ENCODE peak calls at places on chromosome 20, in six cellular contexts. One of them, this sample, is unnamed.

GRCh38 chr20:43949741-43950618 is 35.3 kb downstream of the TOX2 start:
- DNase-seq in gastrocnemius medialis: no peak
- DNase-seq in stimulated activated effector memory CD8-positive, alpha-beta T cell treated with anti-CD3 and anti-CD28 coated beads, Interleukin-12 subunit alpha, Interleukin-12 subunit beta, amount 100 ng/mL, for 72 hours: peak; percentile 86
- DNase-seq in GDM1: peak; percentile 90
- DNase-seq in stimulated activated CD4-positive, alpha-beta T cell treated with anti-CD3 and anti-CD28 coated beads, TNF-alpha, amount 100 ng/mL, for 4 hours: peak; percentile 45
- DNase-seq in NCI-H524 treated with DMSO at 0.1 percent for 48 hours: no peak
- DNase-seq in this sample: peak; percentile 70

GRCh38 chr20:11924923-11925322 is 7.2 kb downstream of the BTBD3 start:
- DNase-seq in GDM1: no peak
- DNase-seq in stimulated activated effector memory CD8-positive, alpha-beta T cell treated with anti-CD3 and anti-CD28 coated beads, Interleukin-12 subunit alpha, Interleukin-12 subunit beta, amount 100 ng/mL, for 72 hours: no peak
- DNase-seq in gastrocnemius medialis: no peak
- DNase-seq in NCI-H524 treated with DMSO at 0.1 percent for 48 hours: no peak
- DNase-seq in stimulated activated CD4-positive, alpha-beta T cell treated with anti-CD3 and anti-CD28 coated beads, TNF-alpha, amount 100 ng/mL, for 4 hours: no peak
- DNase-seq in this sample: no peak

GRCh38 chr20:20441259-20441658 is 73.4 kb downstream of the INSM1 start:
- DNase-seq in stimulated activated CD4-positive, alpha-beta T cell treated with anti-CD3 and anti-CD28 coated beads, TNF-alpha, amount 100 ng/mL, for 4 hours: no peak
- DNase-seq in stimulated activated effector memory CD8-positive, alpha-beta T cell treated with anti-CD3 and anti-CD28 coated beads, Interleukin-12 subunit alpha, Interleukin-12 subunit beta, amount 100 ng/mL, for 72 hours: no peak
- DNase-seq in gastrocnemius medialis: no peak
- DNase-seq in GDM1: no peak
- DNase-seq in NCI-H524 treated with DMSO at 0.1 percent for 48 hours: no peak
- DNase-seq in this sample: no peak

GRCh38 chr20:31605902-31606677 is 1.0 kb downstream of the ID1 start:
- DNase-seq in gastrocnemius medialis: no peak
- DNase-seq in GDM1: no peak
- DNase-seq in stimulated activated CD4-positive, alpha-beta T cell treated with anti-CD3 and anti-CD28 coated beads, TNF-alpha, amount 100 ng/mL, for 4 hours: no peak
- DNase-seq in stimulated activated effector memory CD8-positive, alpha-beta T cell treated with anti-CD3 and anti-CD28 coated beads, Interleukin-12 subunit alpha, Interleukin-12 subunit beta, amount 100 ng/mL, for 72 hours: peak; percentile 63
- DNase-seq in NCI-H524 treated with DMSO at 0.1 percent for 48 hours: no peak
- DNase-seq in this sample: peak; percentile 52

GRCh38 chr20:17835240-17835940 is 133.2 kb downstream of the SNX5 start:
- DNase-seq in gastrocnemius medialis: no peak
- DNase-seq in NCI-H524 treated with DMSO at 0.1 percent for 48 hours: no peak
- DNase-seq in stimulated activated CD4-positive, alpha-beta T cell treated with anti-CD3 and anti-CD28 coated beads, TNF-alpha, amount 100 ng/mL, for 4 hours: no peak
- DNase-seq in stimulated activated effector memory CD8-positive, alpha-beta T cell treated with anti-CD3 and anti-CD28 coated beads, Interleukin-12 subunit alpha, Interleukin-12 subunit beta, amount 100 ng/mL, for 72 hours: no peak
- DNase-seq in GDM1: no peak
- DNase-seq in this sample: no peak

GRCh38 chr20:20664795-20665194 is 47.6 kb downstream of the RALGAPA2 start:
- DNase-seq in NCI-H524 treated with DMSO at 0.1 percent for 48 hours: no peak
- DNase-seq in GDM1: peak; percentile 8
- DNase-seq in stimulated activated CD4-positive, alpha-beta T cell treated with anti-CD3 and anti-CD28 coated beads, TNF-alpha, amount 100 ng/mL, for 4 hours: no peak
- DNase-seq in stimulated activated effector memory CD8-positive, alpha-beta T cell treated with anti-CD3 and anti-CD28 coated beads, Interleukin-12 subunit alpha, Interleukin-12 subunit beta, amount 100 ng/mL, for 72 hours: no peak
- DNase-seq in gastrocnemius medialis: no peak
- DNase-seq in this sample: peak; percentile 33

GRCh38 chr20:34334654-34335407 is 28.2 kb upstream of the ITCH start:
- DNase-seq in gastrocnemius medialis: no peak
- DNase-seq in GDM1: no peak
- DNase-seq in stimulated activated CD4-positive, alpha-beta T cell treated with anti-CD3 and anti-CD28 coated beads, TNF-alpha, amount 100 ng/mL, for 4 hours: no peak
- DNase-seq in stimulated activated effector memory CD8-positive, alpha-beta T cell treated with anti-CD3 and anti-CD28 coated beads, Interleukin-12 subunit alpha, Interleukin-12 subunit beta, amount 100 ng/mL, for 72 hours: no peak
- DNase-seq in NCI-H524 treated with DMSO at 0.1 percent for 48 hours: no peak
- DNase-seq in this sample: no peak

GRCh38 chr20:63497946-63498935 is 642 bp downstream of the EEF1A2 start:
- DNase-seq in GDM1: no peak
- DNase-seq in gastrocnemius medialis: peak; percentile 89
- DNase-seq in NCI-H524 treated with DMSO at 0.1 percent for 48 hours: no peak
- DNase-seq in stimulated activated CD4-positive, alpha-beta T cell treated with anti-CD3 and anti-CD28 coated beads, TNF-alpha, amount 100 ng/mL, for 4 hours: no peak
- DNase-seq in stimulated activated effector memory CD8-positive, alpha-beta T cell treated with anti-CD3 and anti-CD28 coated beads, Interleukin-12 subunit alpha, Interleukin-12 subunit beta, amount 100 ng/mL, for 72 hours: no peak
- DNase-seq in this sample: peak; percentile 90

GRCh38 chr20:47544852-47545251 is 43.2 kb downstream of the NCOA3 start:
- DNase-seq in GDM1: no peak
- DNase-seq in NCI-H524 treated with DMSO at 0.1 percent for 48 hours: no peak
- DNase-seq in stimulated activated effector memory CD8-positive, alpha-beta T cell treated with anti-CD3 and anti-CD28 coated beads, Interleukin-12 subunit alpha, Interleukin-12 subunit beta, amount 100 ng/mL, for 72 hours: no peak
- DNase-seq in stimulated activated CD4-positive, alpha-beta T cell treated with anti-CD3 and anti-CD28 coated beads, TNF-alpha, amount 100 ng/mL, for 4 hours: no peak
- DNase-seq in gastrocnemius medialis: no peak
- DNase-seq in this sample: no peak

GRCh38 chr20:41573955-41574354 is 44.2 kb downstream of the CHD6 start:
- DNase-seq in stimulated activated effector memory CD8-positive, alpha-beta T cell treated with anti-CD3 and anti-CD28 coated beads, Interleukin-12 subunit alpha, Interleukin-12 subunit beta, amount 100 ng/mL, for 72 hours: no peak
- DNase-seq in GDM1: no peak
- DNase-seq in stimulated activated CD4-positive, alpha-beta T cell treated with anti-CD3 and anti-CD28 coated beads, TNF-alpha, amount 100 ng/mL, for 4 hours: no peak
- DNase-seq in gastrocnemius medialis: no peak
- DNase-seq in NCI-H524 treated with DMSO at 0.1 percent for 48 hours: no peak
- DNase-seq in this sample: no peak

GRCh38 chr20:35490736-35491181 is 35.4 kb downstream of the CEP250 start:
- DNase-seq in stimulated activated CD4-positive, alpha-beta T cell treated with anti-CD3 and anti-CD28 coated beads, TNF-alpha, amount 100 ng/mL, for 4 hours: peak; percentile 29
- DNase-seq in gastrocnemius medialis: no peak
- DNase-seq in stimulated activated effector memory CD8-positive, alpha-beta T cell treated with anti-CD3 and anti-CD28 coated beads, Interleukin-12 subunit alpha, Interleukin-12 subunit beta, amount 100 ng/mL, for 72 hours: peak; percentile 78
- DNase-seq in NCI-H524 treated with DMSO at 0.1 percent for 48 hours: no peak
- DNase-seq in GDM1: peak; percentile 77
- DNase-seq in this sample: no peak

GRCh38 chr20:4304601-4305000 is 289.2 kb upstream of the RNF24 start:
- DNase-seq in GDM1: no peak
- DNase-seq in stimulated activated CD4-positive, alpha-beta T cell treated with anti-CD3 and anti-CD28 coated beads, TNF-alpha, amount 100 ng/mL, for 4 hours: no peak
- DNase-seq in gastrocnemius medialis: no peak
- DNase-seq in NCI-H524 treated with DMSO at 0.1 percent for 48 hours: no peak
- DNase-seq in stimulated activated effector memory CD8-positive, alpha-beta T cell treated with anti-CD3 and anti-CD28 coated beads, Interleukin-12 subunit alpha, Interleukin-12 subunit beta, amount 100 ng/mL, for 72 hours: no peak
- DNase-seq in this sample: no peak

GRCh38 chr20:58457083-58457680 is 58.0 kb downstream of the APCDD1L start:
- DNase-seq in GDM1: no peak
- DNase-seq in gastrocnemius medialis: no peak
- DNase-seq in NCI-H524 treated with DMSO at 0.1 percent for 48 hours: no peak
- DNase-seq in stimulated activated effector memory CD8-positive, alpha-beta T cell treated with anti-CD3 and anti-CD28 coated beads, Interleukin-12 subunit alpha, Interleukin-12 subunit beta, amount 100 ng/mL, for 72 hours: no peak
- DNase-seq in stimulated activated CD4-positive, alpha-beta T cell treated with anti-CD3 and anti-CD28 coated beads, TNF-alpha, amount 100 ng/mL, for 4 hours: no peak
- DNase-seq in this sample: peak; percentile 64

GRCh38 chr20:7155282-7155681 is 387.8 kb downstream of the BMP2 start:
- DNase-seq in gastrocnemius medialis: no peak
- DNase-seq in GDM1: no peak
- DNase-seq in stimulated activated effector memory CD8-positive, alpha-beta T cell treated with anti-CD3 and anti-CD28 coated beads, Interleukin-12 subunit alpha, Interleukin-12 subunit beta, amount 100 ng/mL, for 72 hours: no peak
- DNase-seq in NCI-H524 treated with DMSO at 0.1 percent for 48 hours: no peak
- DNase-seq in stimulated activated CD4-positive, alpha-beta T cell treated with anti-CD3 and anti-CD28 coated beads, TNF-alpha, amount 100 ng/mL, for 4 hours: no peak
- DNase-seq in this sample: no peak

GRCh38 chr20:64057628-64058498 is 5.1 kb upstream of the TCEA2 start:
- DNase-seq in stimulated activated CD4-positive, alpha-beta T cell treated with anti-CD3 and anti-CD28 coated beads, TNF-alpha, amount 100 ng/mL, for 4 hours: peak; percentile 75
- DNase-seq in NCI-H524 treated with DMSO at 0.1 percent for 48 hours: peak; percentile 10
- DNase-seq in GDM1: peak; percentile 65
- DNase-seq in gastrocnemius medialis: peak; percentile 35
- DNase-seq in stimulated activated effector memory CD8-positive, alpha-beta T cell treated with anti-CD3 and anti-CD28 coated beads, Interleukin-12 subunit alpha, Interleukin-12 subunit beta, amount 100 ng/mL, for 72 hours: peak; percentile 92
- DNase-seq in this sample: peak; percentile 95

GRCh38 chr20:25669826-25670422 is 26.7 kb downstream of the ZNF337 start:
- DNase-seq in GDM1: no peak
- DNase-seq in stimulated activated effector memory CD8-positive, alpha-beta T cell treated with anti-CD3 and anti-CD28 coated beads, Interleukin-12 subunit alpha, Interleukin-12 subunit beta, amount 100 ng/mL, for 72 hours: no peak
- DNase-seq in gastrocnemius medialis: no peak
- DNase-seq in NCI-H524 treated with DMSO at 0.1 percent for 48 hours: no peak
- DNase-seq in stimulated activated CD4-positive, alpha-beta T cell treated with anti-CD3 and anti-CD28 coated beads, TNF-alpha, amount 100 ng/mL, for 4 hours: no peak
- DNase-seq in this sample: peak; percentile 30

GRCh38 chr20:8854566-8854965 is 214.3 kb upstream of the PLCB4 start:
- DNase-seq in stimulated activated CD4-positive, alpha-beta T cell treated with anti-CD3 and anti-CD28 coated beads, TNF-alpha, amount 100 ng/mL, for 4 hours: no peak
- DNase-seq in gastrocnemius medialis: peak; percentile 15
- DNase-seq in NCI-H524 treated with DMSO at 0.1 percent for 48 hours: no peak
- DNase-seq in stimulated activated effector memory CD8-positive, alpha-beta T cell treated with anti-CD3 and anti-CD28 coated beads, Interleukin-12 subunit alpha, Interleukin-12 subunit beta, amount 100 ng/mL, for 72 hours: no peak
- DNase-seq in GDM1: no peak
- DNase-seq in this sample: no peak

GRCh38 chr20:6075428-6076219 is 21.8 kb upstream of the LRRN4 start:
- DNase-seq in NCI-H524 treated with DMSO at 0.1 percent for 48 hours: no peak
- DNase-seq in gastrocnemius medialis: no peak
- DNase-seq in stimulated activated effector memory CD8-positive, alpha-beta T cell treated with anti-CD3 and anti-CD28 coated beads, Interleukin-12 subunit alpha, Interleukin-12 subunit beta, amount 100 ng/mL, for 72 hours: no peak
- DNase-seq in GDM1: peak; percentile 6
- DNase-seq in stimulated activated CD4-positive, alpha-beta T cell treated with anti-CD3 and anti-CD28 coated beads, TNF-alpha, amount 100 ng/mL, for 4 hours: no peak
- DNase-seq in this sample: no peak

GRCh38 chr20:23366384-23366783 is 4.4 kb downstream of the GZF1 start:
- DNase-seq in gastrocnemius medialis: no peak
- DNase-seq in stimulated activated effector memory CD8-positive, alpha-beta T cell treated with anti-CD3 and anti-CD28 coated beads, Interleukin-12 subunit alpha, Interleukin-12 subunit beta, amount 100 ng/mL, for 72 hours: no peak
- DNase-seq in GDM1: no peak
- DNase-seq in stimulated activated CD4-positive, alpha-beta T cell treated with anti-CD3 and anti-CD28 coated beads, TNF-alpha, amount 100 ng/mL, for 4 hours: no peak
- DNase-seq in NCI-H524 treated with DMSO at 0.1 percent for 48 hours: no peak
- DNase-seq in this sample: no peak

GRCh38 chr20:23024701-23025100 is 10.4 kb upstream of the SSTR4 start:
- DNase-seq in stimulated activated effector memory CD8-positive, alpha-beta T cell treated with anti-CD3 and anti-CD28 coated beads, Interleukin-12 subunit alpha, Interleukin-12 subunit beta, amount 100 ng/mL, for 72 hours: no peak
- DNase-seq in stimulated activated CD4-positive, alpha-beta T cell treated with anti-CD3 and anti-CD28 coated beads, TNF-alpha, amount 100 ng/mL, for 4 hours: no peak
- DNase-seq in NCI-H524 treated with DMSO at 0.1 percent for 48 hours: no peak
- DNase-seq in GDM1: no peak
- DNase-seq in gastrocnemius medialis: no peak
- DNase-seq in this sample: no peak

GRCh38 chr20:59817406-59817805 is 116.0 kb downstream of the SYCP2 start:
- DNase-seq in stimulated activated CD4-positive, alpha-beta T cell treated with anti-CD3 and anti-CD28 coated beads, TNF-alpha, amount 100 ng/mL, for 4 hours: no peak
- DNase-seq in stimulated activated effector memory CD8-positive, alpha-beta T cell treated with anti-CD3 and anti-CD28 coated beads, Interleukin-12 subunit alpha, Interleukin-12 subunit beta, amount 100 ng/mL, for 72 hours: peak; percentile 22
- DNase-seq in GDM1: no peak
- DNase-seq in gastrocnemius medialis: no peak
- DNase-seq in NCI-H524 treated with DMSO at 0.1 percent for 48 hours: no peak
- DNase-seq in this sample: peak; percentile 6

GRCh38 chr20:17633850-17634500 is 48.1 kb downstream of the RRBP1 start:
- DNase-seq in stimulated activated effector memory CD8-positive, alpha-beta T cell treated with anti-CD3 and anti-CD28 coated beads, Interleukin-12 subunit alpha, Interleukin-12 subunit beta, amount 100 ng/mL, for 72 hours: no peak
- DNase-seq in NCI-H524 treated with DMSO at 0.1 percent for 48 hours: no peak
- DNase-seq in stimulated activated CD4-positive, alpha-beta T cell treated with anti-CD3 and anti-CD28 coated beads, TNF-alpha, amount 100 ng/mL, for 4 hours: no peak
- DNase-seq in GDM1: no peak
- DNase-seq in gastrocnemius medialis: no peak
- DNase-seq in this sample: no peak

GRCh38 chr20:61785567-61785816 is 280.2 kb downstream of the TAF4 start:
- DNase-seq in GDM1: no peak
- DNase-seq in stimulated activated effector memory CD8-positive, alpha-beta T cell treated with anti-CD3 and anti-CD28 coated beads, Interleukin-12 subunit alpha, Interleukin-12 subunit beta, amount 100 ng/mL, for 72 hours: no peak
- DNase-seq in gastrocnemius medialis: no peak
- DNase-seq in stimulated activated CD4-positive, alpha-beta T cell treated with anti-CD3 and anti-CD28 coated beads, TNF-alpha, amount 100 ng/mL, for 4 hours: no peak
- DNase-seq in NCI-H524 treated with DMSO at 0.1 percent for 48 hours: no peak
- DNase-seq in this sample: no peak

GRCh38 chr20:62914970-62915457 is 11.3 kb downstream of the DIDO1 start:
- DNase-seq in GDM1: no peak
- DNase-seq in NCI-H524 treated with DMSO at 0.1 percent for 48 hours: no peak
- DNase-seq in stimulated activated CD4-positive, alpha-beta T cell treated with anti-CD3 and anti-CD28 coated beads, TNF-alpha, amount 100 ng/mL, for 4 hours: no peak
- DNase-seq in stimulated activated effector memory CD8-positive, alpha-beta T cell treated with anti-CD3 and anti-CD28 coated beads, Interleukin-12 subunit alpha, Interleukin-12 subunit beta, amount 100 ng/mL, for 72 hours: no peak
- DNase-seq in gastrocnemius medialis: no peak
- DNase-seq in this sample: peak; percentile 49

GRCh38 chr20:1242530-1242929 is 16.7 kb downstream of the RAD21L1 start:
- DNase-seq in gastrocnemius medialis: no peak
- DNase-seq in stimulated activated effector memory CD8-positive, alpha-beta T cell treated with anti-CD3 and anti-CD28 coated beads, Interleukin-12 subunit alpha, Interleukin-12 subunit beta, amount 100 ng/mL, for 72 hours: no peak
- DNase-seq in stimulated activated CD4-positive, alpha-beta T cell treated with anti-CD3 and anti-CD28 coated beads, TNF-alpha, amount 100 ng/mL, for 4 hours: no peak
- DNase-seq in NCI-H524 treated with DMSO at 0.1 percent for 48 hours: no peak
- DNase-seq in GDM1: peak; percentile 52
- DNase-seq in this sample: no peak

GRCh38 chr20:25398363-25399037 is 7.9 kb upstream of the ABHD12 start:
- DNase-seq in stimulated activated effector memory CD8-positive, alpha-beta T cell treated with anti-CD3 and anti-CD28 coated beads, Interleukin-12 subunit alpha, Interleukin-12 subunit beta, amount 100 ng/mL, for 72 hours: no peak
- DNase-seq in GDM1: no peak
- DNase-seq in gastrocnemius medialis: no peak
- DNase-seq in NCI-H524 treated with DMSO at 0.1 percent for 48 hours: no peak
- DNase-seq in stimulated activated CD4-positive, alpha-beta T cell treated with anti-CD3 and anti-CD28 coated beads, TNF-alpha, amount 100 ng/mL, for 4 hours: no peak
- DNase-seq in this sample: no peak

GRCh38 chr20:63966172-63966943 is 3.4 kb downstream of the ZNF512B start:
- DNase-seq in stimulated activated CD4-positive, alpha-beta T cell treated with anti-CD3 and anti-CD28 coated beads, TNF-alpha, amount 100 ng/mL, for 4 hours: no peak
- DNase-seq in stimulated activated effector memory CD8-positive, alpha-beta T cell treated with anti-CD3 and anti-CD28 coated beads, Interleukin-12 subunit alpha, Interleukin-12 subunit beta, amount 100 ng/mL, for 72 hours: no peak
- DNase-seq in gastrocnemius medialis: no peak
- DNase-seq in NCI-H524 treated with DMSO at 0.1 percent for 48 hours: no peak
- DNase-seq in GDM1: no peak
- DNase-seq in this sample: no peak

GRCh38 chr20:57748601-57749130 is 38.9 kb upstream of the PMEPA1 start:
- DNase-seq in stimulated activated effector memory CD8-positive, alpha-beta T cell treated with anti-CD3 and anti-CD28 coated beads, Interleukin-12 subunit alpha, Interleukin-12 subunit beta, amount 100 ng/mL, for 72 hours: peak; percentile 65
- DNase-seq in NCI-H524 treated with DMSO at 0.1 percent for 48 hours: peak; percentile 72
- DNase-seq in GDM1: no peak
- DNase-seq in gastrocnemius medialis: peak; percentile 43
- DNase-seq in stimulated activated CD4-positive, alpha-beta T cell treated with anti-CD3 and anti-CD28 coated beads, TNF-alpha, amount 100 ng/mL, for 4 hours: peak; percentile 37
- DNase-seq in this sample: peak; percentile 96

GRCh38 chr20:23161968-23162696 is 76.0 kb upstream of the CD93 start:
- DNase-seq in GDM1: no peak
- DNase-seq in stimulated activated CD4-positive, alpha-beta T cell treated with anti-CD3 and anti-CD28 coated beads, TNF-alpha, amount 100 ng/mL, for 4 hours: no peak
- DNase-seq in NCI-H524 treated with DMSO at 0.1 percent for 48 hours: no peak
- DNase-seq in gastrocnemius medialis: peak; percentile 92
- DNase-seq in stimulated activated effector memory CD8-positive, alpha-beta T cell treated with anti-CD3 and anti-CD28 coated beads, Interleukin-12 subunit alpha, Interleukin-12 subunit beta, amount 100 ng/mL, for 72 hours: no peak
- DNase-seq in this sample: no peak

GRCh38 chr20:32004963-32005362 is 5.3 kb upstream of the CCM2L start:
- DNase-seq in gastrocnemius medialis: no peak
- DNase-seq in NCI-H524 treated with DMSO at 0.1 percent for 48 hours: no peak
- DNase-seq in stimulated activated CD4-positive, alpha-beta T cell treated with anti-CD3 and anti-CD28 coated beads, TNF-alpha, amount 100 ng/mL, for 4 hours: no peak
- DNase-seq in stimulated activated effector memory CD8-positive, alpha-beta T cell treated with anti-CD3 and anti-CD28 coated beads, Interleukin-12 subunit alpha, Interleukin-12 subunit beta, amount 100 ng/mL, for 72 hours: no peak
- DNase-seq in GDM1: no peak
- DNase-seq in this sample: no peak

GRCh38 chr20:271528-271927 is 14.0 kb downstream of the DEFB132 start:
- DNase-seq in stimulated activated CD4-positive, alpha-beta T cell treated with anti-CD3 and anti-CD28 coated beads, TNF-alpha, amount 100 ng/mL, for 4 hours: no peak
- DNase-seq in GDM1: no peak
- DNase-seq in gastrocnemius medialis: no peak
- DNase-seq in stimulated activated effector memory CD8-positive, alpha-beta T cell treated with anti-CD3 and anti-CD28 coated beads, Interleukin-12 subunit alpha, Interleukin-12 subunit beta, amount 100 ng/mL, for 72 hours: no peak
- DNase-seq in NCI-H524 treated with DMSO at 0.1 percent for 48 hours: no peak
- DNase-seq in this sample: no peak

GRCh38 chr20:63540417-63541186 is 3.4 kb upstream of the PTK6 start:
- DNase-seq in NCI-H524 treated with DMSO at 0.1 percent for 48 hours: no peak
- DNase-seq in gastrocnemius medialis: no peak
- DNase-seq in GDM1: no peak
- DNase-seq in stimulated activated CD4-positive, alpha-beta T cell treated with anti-CD3 and anti-CD28 coated beads, TNF-alpha, amount 100 ng/mL, for 4 hours: no peak
- DNase-seq in stimulated activated effector memory CD8-positive, alpha-beta T cell treated with anti-CD3 and anti-CD28 coated beads, Interleukin-12 subunit alpha, Interleukin-12 subunit beta, amount 100 ng/mL, for 72 hours: no peak
- DNase-seq in this sample: peak; percentile 72

GRCh38 chr20:36478137-36478905 is 63.0 kb upstream of the MYL9 start:
- DNase-seq in stimulated activated CD4-positive, alpha-beta T cell treated with anti-CD3 and anti-CD28 coated beads, TNF-alpha, amount 100 ng/mL, for 4 hours: no peak
- DNase-seq in GDM1: no peak
- DNase-seq in gastrocnemius medialis: no peak
- DNase-seq in stimulated activated effector memory CD8-positive, alpha-beta T cell treated with anti-CD3 and anti-CD28 coated beads, Interleukin-12 subunit alpha, Interleukin-12 subunit beta, amount 100 ng/mL, for 72 hours: no peak
- DNase-seq in NCI-H524 treated with DMSO at 0.1 percent for 48 hours: no peak
- DNase-seq in this sample: no peak

GRCh38 chr20:53809242-53809641 is 215.6 kb upstream of the ZNF217 start:
- DNase-seq in stimulated activated effector memory CD8-positive, alpha-beta T cell treated with anti-CD3 and anti-CD28 coated beads, Interleukin-12 subunit alpha, Interleukin-12 subunit beta, amount 100 ng/mL, for 72 hours: no peak
- DNase-seq in stimulated activated CD4-positive, alpha-beta T cell treated with anti-CD3 and anti-CD28 coated beads, TNF-alpha, amount 100 ng/mL, for 4 hours: no peak
- DNase-seq in NCI-H524 treated with DMSO at 0.1 percent for 48 hours: no peak
- DNase-seq in gastrocnemius medialis: no peak
- DNase-seq in GDM1: no peak
- DNase-seq in this sample: no peak

GRCh38 chr20:51801220-51801991 is 915 bp downstream of the SALL4 start:
- DNase-seq in gastrocnemius medialis: no peak
- DNase-seq in NCI-H524 treated with DMSO at 0.1 percent for 48 hours: no peak
- DNase-seq in stimulated activated effector memory CD8-positive, alpha-beta T cell treated with anti-CD3 and anti-CD28 coated beads, Interleukin-12 subunit alpha, Interleukin-12 subunit beta, amount 100 ng/mL, for 72 hours: peak; percentile 48
- DNase-seq in stimulated activated CD4-positive, alpha-beta T cell treated with anti-CD3 and anti-CD28 coated beads, TNF-alpha, amount 100 ng/mL, for 4 hours: no peak
- DNase-seq in GDM1: no peak
- DNase-seq in this sample: peak; percentile 81

GRCh38 chr20:49976542-49976941 is 6.2 kb upstream of the SNAI1 start:
- DNase-seq in stimulated activated CD4-positive, alpha-beta T cell treated with anti-CD3 and anti-CD28 coated beads, TNF-alpha, amount 100 ng/mL, for 4 hours: no peak
- DNase-seq in NCI-H524 treated with DMSO at 0.1 percent for 48 hours: no peak
- DNase-seq in GDM1: no peak
- DNase-seq in stimulated activated effector memory CD8-positive, alpha-beta T cell treated with anti-CD3 and anti-CD28 coated beads, Interleukin-12 subunit alpha, Interleukin-12 subunit beta, amount 100 ng/mL, for 72 hours: no peak
- DNase-seq in gastrocnemius medialis: no peak
- DNase-seq in this sample: no peak

GRCh38 chr20:34010405-34010895 is 16.7 kb downstream of the RALY start:
- DNase-seq in gastrocnemius medialis: no peak
- DNase-seq in GDM1: no peak
- DNase-seq in stimulated activated effector memory CD8-positive, alpha-beta T cell treated with anti-CD3 and anti-CD28 coated beads, Interleukin-12 subunit alpha, Interleukin-12 subunit beta, amount 100 ng/mL, for 72 hours: no peak
- DNase-seq in NCI-H524 treated with DMSO at 0.1 percent for 48 hours: no peak
- DNase-seq in stimulated activated CD4-positive, alpha-beta T cell treated with anti-CD3 and anti-CD28 coated beads, TNF-alpha, amount 100 ng/mL, for 4 hours: no peak
- DNase-seq in this sample: no peak

This sample was measured in SK-N-SH.